ENCODE peak calls at places on chromosomes 5 and 9, in eight cellular contexts. V is tibial nerve, K is A549, P is suprapubic skin, Z is sigmoid colon, J is transverse colon, E is upper lobe of left lung, C is GM12878. L is an unnamed sample.

GRCh38 chr9:92180669-92181181 is 65.5 kb upstream of the SPTLC1 start:
- DNase-seq in V (no peak), K (no peak), P (no peak), Z (no peak), J (no peak), E (no peak), C (no peak), L (no peak)

GRCh38 chr9:69234683-69235082 is 60.6 kb downstream of the TJP2 start:
- DNase-seq in V (no peak), K (no peak), P (no peak), Z (no peak), J (no peak), E (no peak), C (no peak), L (no peak)

GRCh38 chr9:127402401-127403090 is 5.6 kb downstream of the SLC2A8 start:
- DNase-seq in V (no peak), K (no peak), P (no peak), Z (no peak), J (no peak), E (peak), C (no peak), L (no peak)

GRCh38 chr5:127019928-127020327 is 10.4 kb downstream of the MARCHF3 start:
- DNase-seq in V (no peak), K (no peak), P (no peak), Z (no peak), J (no peak), E (no peak), C (no peak), L (no peak)

GRCh38 chr9:72834994-72835393 is 117.9 kb downstream of the ALDH1A1 start:
- DNase-seq in V (no peak), K (no peak), P (no peak), Z (no peak), J (no peak), E (no peak), C (no peak), L (no peak)

GRCh38 chr5:95631265-95631957 is 11.5 kb downstream of the GPR150 start:
- DNase-seq in V (no peak), K (no peak), P (no peak), Z (no peak), J (no peak), E (no peak), C (no peak), L (no peak)

GRCh38 chr5:173016069-173016455 is 32.5 kb downstream of the ATP6V0E1 start:
- DNase-seq in V (no peak), K (no peak), P (no peak), Z (no peak), J (no peak), E (no peak), C (no peak), L (no peak)

GRCh38 chr9:131001990-131002389 is 7.0 kb upstream of the LAMC3 start:
- DNase-seq in V (no peak), K (no peak), P (no peak), Z (no peak), J (no peak), E (no peak), C (no peak), L (no peak)

GRCh38 chr5:16902846-16903245 is 33.2 kb downstream of the MYO10 start:
- DNase-seq in V (no peak), K (no peak), P (peak), Z (no peak), J (no peak), E (no peak), C (no peak), L (no peak)

GRCh38 chr5:13524931-13525330 is 419.6 kb downstream of the DNAH5 start:
- DNase-seq in V (no peak), K (no peak), P (no peak), Z (no peak), J (no peak), E (no peak), C (no peak), L (no peak)

GRCh38 chr9:129351642-129352151 is 173.6 kb upstream of the IER5L start:
- DNase-seq in V (no peak), K (peak), P (no peak), Z (peak), J (no peak), E (no peak), C (no peak), L (peak)

GRCh38 chr5:37272564-37272963 is 23.4 kb upstream of the CPLANE1 start:
- DNase-seq in V (no peak), K (peak), P (no peak), Z (no peak), J (peak), E (no peak), C (no peak), L (no peak)

GRCh38 chr5:83227611-83228010 is 150.3 kb downstream of the XRCC4 start:
- DNase-seq in V (no peak), K (no peak), P (no peak), Z (no peak), J (no peak), E (no peak), C (no peak), L (no peak)

GRCh38 chr5:91126888-91127287 is 256.2 kb downstream of the ARRDC3 start:
- DNase-seq in V (no peak), K (no peak), P (no peak), Z (no peak), J (no peak), E (no peak), C (no peak), L (no peak)

GRCh38 chr5:132181011-132181629 is 46.5 kb downstream of the P4HA2 start:
- DNase-seq in V (no peak), K (no peak), P (no peak), Z (no peak), J (no peak), E (peak), C (no peak), L (no peak)

GRCh38 chr5:44389410-44389879 is at the start of gene FGF10:
- DNase-seq in V (no peak), K (no peak), P (peak), Z (peak), J (peak), E (peak), C (no peak), L (peak)

GRCh38 chr5:129593525-129593924 is 133.4 kb downstream of the ADAMTS19 start:
- DNase-seq in V (no peak), K (no peak), P (no peak), Z (no peak), J (no peak), E (no peak), C (no peak), L (no peak)

GRCh38 chr5:37034955-37035354 is 158.4 kb downstream of the NIPBL start:
- DNase-seq in V (no peak), K (no peak), P (no peak), Z (no peak), J (no peak), E (no peak), C (no peak), L (no peak)

GRCh38 chr5:81789033-81789432 is 38.1 kb upstream of the SSBP2 start:
- DNase-seq in V (no peak), K (no peak), P (no peak), Z (no peak), J (no peak), E (no peak), C (no peak), L (no peak)
- TF ChIP-seq EP300 in V (no peak), K (no peak), P (no peak), Z (no peak), J (no peak), E (no peak), C (no peak), L (no peak)

GRCh38 chr9:78369644-78370219 is 72.8 kb downstream of the PSAT1 start:
- DNase-seq in V (peak), K (peak), P (no peak), Z (peak), J (peak), E (no peak), C (no peak), L (peak)
- TF ChIP-seq EP300 in V (no peak), K (no peak), P (no peak), Z (no peak), J (no peak), E (no peak), C (no peak), L (no peak)

DNA sequence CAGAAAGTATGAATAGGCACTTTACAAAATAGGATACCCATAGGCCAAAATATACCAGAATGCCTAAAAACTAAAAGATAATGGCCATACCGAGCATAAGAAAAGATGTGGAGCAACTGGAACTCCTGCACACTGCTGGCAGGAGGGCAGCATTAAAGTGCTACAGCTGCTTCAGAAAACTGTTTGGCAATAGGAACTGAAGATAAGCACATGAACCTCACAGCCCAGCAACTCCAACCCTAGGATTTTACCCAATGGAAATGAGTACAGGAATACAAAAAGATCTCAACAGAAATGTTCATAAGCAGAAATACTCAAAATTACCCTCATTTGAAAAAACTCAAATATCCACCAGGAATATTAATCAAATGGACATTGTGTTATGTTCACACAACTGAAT is 209.3 kb downstream of the SPOCK1 start:
- DNase-seq in V (no peak), K (no peak), P (no peak), Z (no peak), J (no peak), E (no peak), C (no peak), L (no peak)
- TF ChIP-seq EP300 in V (no peak), K (no peak), P (no peak), Z (no peak), J (no peak), E (no peak), C (no peak), L (no peak)

GRCh38 chr9:123536455-123536868 is 180.5 kb downstream of the CRB2 start:
- DNase-seq in V (no peak), K (no peak), P (no peak), Z (no peak), J (no peak), E (no peak), C (peak), L (no peak)
- TF ChIP-seq EP300 in V (no peak), K (no peak), P (no peak), Z (no peak), J (no peak), E (no peak), C (no peak), L (no peak)

DNA sequence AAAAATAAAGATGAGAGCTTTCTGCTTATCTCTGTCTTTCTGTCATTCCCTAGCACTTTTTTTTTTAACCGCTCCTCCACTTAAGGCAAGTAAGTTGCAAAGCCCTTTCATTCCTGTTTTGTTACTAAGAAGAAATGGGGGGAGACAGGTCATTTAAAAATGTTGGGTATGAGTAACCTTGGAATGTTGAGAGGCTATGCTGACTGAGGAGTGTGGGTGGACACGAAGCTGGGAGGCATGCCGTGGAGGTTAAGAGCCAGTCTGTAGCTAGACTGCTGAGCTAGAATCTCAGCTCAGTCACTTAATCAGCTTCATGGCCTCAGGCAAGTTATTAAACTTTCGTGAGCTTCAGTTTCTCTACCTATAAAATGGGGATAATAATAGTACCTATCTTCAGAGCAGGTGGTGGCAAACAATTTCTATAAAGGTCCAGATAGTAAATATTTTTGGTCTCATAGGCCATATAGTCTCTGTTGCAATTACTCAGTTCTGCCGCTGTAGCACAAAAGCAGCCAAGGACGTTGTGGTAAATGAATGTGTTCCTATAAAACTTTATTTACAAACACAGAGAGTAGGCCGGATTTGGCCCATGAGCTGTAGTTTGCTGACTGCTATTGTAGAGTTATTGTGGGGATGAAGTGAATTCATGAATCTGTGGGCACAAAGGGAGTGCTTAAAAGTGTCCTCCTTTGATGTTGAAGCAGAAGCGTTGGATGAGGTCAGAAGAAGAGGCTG is 220.0 kb downstream of the GABBR2 start:
- DNase-seq in V (no peak), K (peak), P (no peak), Z (no peak), J (no peak), E (no peak), C (no peak), L (no peak)
- TF ChIP-seq EP300 in V (no peak), K (no peak), P (no peak), Z (no peak), J (no peak), E (no peak), C (no peak), L (no peak)

GRCh38 chr5:177131352-177131710 is 2.2 kb upstream of the NSD1 start:
- DNase-seq in V (no peak), K (no peak), P (no peak), Z (peak), J (no peak), E (no peak), C (no peak), L (no peak)
- TF ChIP-seq EP300 in V (no peak), K (no peak), P (no peak), Z (no peak), J (no peak), E (no peak), C (no peak), L (no peak)

L was measured in ovary.